ENCODE peak calls at places on chromosomes 1 and 21, in five cellular contexts. R, M, X, U and I are unnamed samples.

GRCh38 chr1:22930235-22930912 is 42.3 kb downstream of the LACTBL1 start:
- DNase-seq in R (peak), M (peak), X (no peak), U (peak), I (peak)

GRCh38 chr1:151157067-151157531 is 650 bp downstream of the TNFAIP8L2 start:
- DNase-seq in R (peak), M (no peak), X (peak), U (no peak), I (no peak)

GRCh38 chr21:44006017-44006624 is 6.0 kb upstream of the TRAPPC10 start:
- DNase-seq in R (no peak), M (peak), X (no peak), U (peak), I (no peak)

GRCh38 chr1:119209943-119210342 is 69.5 kb upstream of the WARS2 start:
- DNase-seq in R (no peak), M (peak), X (no peak), U (no peak), I (no peak)

GRCh38 chr1:115873184-115873583 is 32.3 kb upstream of the NHLH2 start:
- DNase-seq in R (no peak), M (no peak), X (no peak), U (no peak), I (no peak)

GRCh38 chr1:232553809-232554208 is 76.1 kb downstream of the SIPA1L2 start:
- DNase-seq in R (no peak), M (peak), X (no peak), U (no peak), I (no peak)

GRCh38 chr1:54490361-54491248 is 57.4 kb upstream of the ACOT11 start:
- DNase-seq in R (peak), M (peak), X (no peak), U (no peak), I (no peak)

GRCh38 chr1:41574842-41575241 is 90.4 kb upstream of the EDN2 start:
- DNase-seq in R (no peak), M (no peak), X (no peak), U (no peak), I (no peak)

GRCh38 chr21:29335720-29336119 is 37.0 kb downstream of the BACH1 start:
- DNase-seq in R (no peak), M (peak), X (no peak), U (no peak), I (no peak)

GRCh38 chr1:31127266-31127665 is 61.7 kb upstream of the PUM1 start:
- DNase-seq in R (no peak), M (peak), X (no peak), U (no peak), I (no peak)

GRCh38 chr1:213055087-213055591 is 4.1 kb downstream of the RPS6KC1 start:
- DNase-seq in R (no peak), M (no peak), X (no peak), U (peak), I (no peak)

GRCh38 chr21:15872236-15872635 is 142.5 kb downstream of the USP25 start:
- DNase-seq in R (no peak), M (no peak), X (no peak), U (no peak), I (no peak)

GRCh38 chr1:195908121-195908520 is 700.1 kb downstream of the KCNT2 start:
- DNase-seq in R (no peak), M (peak), X (no peak), U (peak), I (no peak)

GRCh38 chr1:233707153-233707905 is 93.4 kb downstream of the KCNK1 start:
- DNase-seq in R (peak), M (peak), X (no peak), U (no peak), I (no peak)

GRCh38 chr1:214660900-214661299 is 57.9 kb downstream of the CENPF start:
- DNase-seq in R (no peak), M (peak), X (peak), U (peak), I (peak)

GRCh38 chr1:66623812-66624211 is 89.9 kb downstream of the SGIP1 start:
- DNase-seq in R (no peak), M (peak), X (no peak), U (peak), I (no peak)

GRCh38 chr1:95927061-95927460 is 693.1 kb downstream of the RWDD3 start:
- DNase-seq in R (no peak), M (no peak), X (no peak), U (no peak), I (no peak)

GRCh38 chr1:181089777-181090505 is 1.4 kb downstream of the IER5 start:
- DNase-seq in R (peak), M (peak), X (peak), U (peak), I (peak)

GRCh38 chr1:47558601-47559593 is 121.1 kb downstream of the FOXD2 start:
- DNase-seq in R (peak), M (no peak), X (no peak), U (peak), I (no peak)

GRCh38 chr1:5348732-5349465 is 643.3 kb downstream of the NPHP4 start:
- DNase-seq in R (no peak), M (no peak), X (no peak), U (no peak), I (no peak)

GRCh38 chr1:232628335-232629214 is 1.4 kb downstream of the SIPA1L2 start:
- DNase-seq in R (peak), M (peak), X (no peak), U (peak), I (no peak)

GRCh38 chr1:109466440-109467300 is at the start of gene SYPL2:
- DNase-seq in R (no peak), M (peak), X (no peak), U (no peak), I (peak)

GRCh38 chr1:28510350-28511223 is 4.7 kb downstream of the RCC1 start:
- DNase-seq in R (no peak), M (peak), X (no peak), U (peak), I (no peak)

GRCh38 chr21:32653326-32653901 is 41.2 kb upstream of the CFAP298 start:
- DNase-seq in R (peak), M (peak), X (no peak), U (peak), I (no peak)

GRCh38 chr21:32770514-32771133 is 931 bp downstream of the PAXBP1 start:
- DNase-seq in R (peak), M (peak), X (no peak), U (peak), I (no peak)

GRCh38 chr1:92784051-92784638 is 763 bp downstream of the EVI5 start:
- DNase-seq in R (peak), M (peak), X (no peak), U (peak), I (no peak)

GRCh38 chr1:222736972-222737371 is at the start of gene FAM177B:
- DNase-seq in R (peak), M (no peak), X (no peak), U (no peak), I (no peak)

GRCh38 chr1:219812491-219813221 is 115.7 kb downstream of the SLC30A10 start:
- DNase-seq in R (peak), M (peak), X (no peak), U (peak), I (peak)

GRCh38 chr1:164644774-164645634 is 86.0 kb downstream of the PBX1 start:
- DNase-seq in R (no peak), M (peak), X (no peak), U (no peak), I (no peak)

GRCh38 chr1:156420209-156421061 is 51.4 kb downstream of the RHBG start:
- DNase-seq in R (peak), M (peak), X (no peak), U (no peak), I (no peak)

GRCh38 chr1:203299180-203299579 is 6.1 kb upstream of the BTG2 start:
- DNase-seq in R (no peak), M (no peak), X (no peak), U (no peak), I (no peak)

GRCh38 chr1:189597083-189597482 is 880.6 kb downstream of the BRINP3 start:
- DNase-seq in R (no peak), M (no peak), X (no peak), U (peak), I (no peak)

GRCh38 chr1:181094813-181095212 is 6.3 kb downstream of the IER5 start:
- DNase-seq in R (no peak), M (peak), X (no peak), U (no peak), I (no peak)

GRCh38 chr1:236064674-236065508 is at the start of gene NID1:
- DNase-seq in R (no peak), M (peak), X (no peak), U (peak), I (peak)

GRCh38 chr21:18549214-18549905 is 145.8 kb upstream of the TMPRSS15 start:
- DNase-seq in R (no peak), M (no peak), X (no peak), U (peak), I (no peak)

GRCh38 chr1:183365676-183366075 is 52.5 kb downstream of the NMNAT2 start:
- DNase-seq in R (no peak), M (no peak), X (peak), U (no peak), I (no peak)

GRCh38 chr1:31897534-31898100 is 40.6 kb downstream of the PTP4A2 start:
- DNase-seq in R (no peak), M (no peak), X (no peak), U (peak), I (no peak)

GRCh38 chr1:53311104-53311908 is 16.6 kb downstream of the LRP8 start:
- DNase-seq in R (no peak), M (no peak), X (no peak), U (no peak), I (no peak)

GRCh38 chr1:84504580-84505021 is 1.6 kb upstream of the SPATA1 start:
- DNase-seq in R (peak), M (peak), X (no peak), U (peak), I (no peak)

DNA sequence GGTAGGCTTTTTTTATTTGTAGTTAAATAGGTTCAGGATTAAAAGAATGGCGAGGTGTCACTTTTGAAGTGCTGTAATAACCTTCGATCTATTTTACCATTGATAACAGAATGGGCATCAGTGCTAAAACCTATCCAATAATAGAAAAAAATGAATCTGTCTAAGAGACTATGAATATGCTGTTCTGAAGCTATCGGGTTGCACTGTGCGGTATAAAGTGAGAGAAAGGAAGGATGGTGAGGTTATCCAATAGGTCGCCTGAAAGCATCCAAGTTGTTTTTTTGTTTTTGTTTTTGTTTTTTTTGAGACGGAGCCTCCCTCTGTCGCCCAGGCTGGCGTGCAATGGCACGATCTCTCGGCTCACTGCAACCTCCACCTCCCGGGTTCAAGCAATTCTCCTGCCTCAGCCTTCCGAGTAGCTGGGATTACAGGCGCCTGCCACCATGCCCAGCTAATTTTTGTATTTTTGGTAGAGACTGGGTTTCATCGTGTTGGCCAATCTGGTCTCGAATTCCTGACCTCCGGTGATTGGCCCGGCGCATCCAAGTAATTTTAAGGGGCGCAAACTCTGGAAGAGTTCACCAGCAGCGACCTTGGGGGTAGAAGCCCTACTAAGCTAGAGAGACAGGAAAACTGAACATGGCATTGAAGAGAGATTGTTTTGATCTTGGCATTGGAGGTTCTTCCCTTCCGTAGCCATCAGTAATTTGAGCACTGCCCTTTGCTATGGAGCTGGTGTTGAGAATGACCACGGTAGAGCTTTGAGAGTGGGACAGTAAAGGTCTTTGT is 8.7 kb upstream of the MDM4 start:
- DNase-seq in R (peak), M (peak), X (no peak), U (peak), I (peak)
- H3K27ac ChIP-seq in R (peak), M (peak), X (peak), U (peak), I (peak)

DNA sequence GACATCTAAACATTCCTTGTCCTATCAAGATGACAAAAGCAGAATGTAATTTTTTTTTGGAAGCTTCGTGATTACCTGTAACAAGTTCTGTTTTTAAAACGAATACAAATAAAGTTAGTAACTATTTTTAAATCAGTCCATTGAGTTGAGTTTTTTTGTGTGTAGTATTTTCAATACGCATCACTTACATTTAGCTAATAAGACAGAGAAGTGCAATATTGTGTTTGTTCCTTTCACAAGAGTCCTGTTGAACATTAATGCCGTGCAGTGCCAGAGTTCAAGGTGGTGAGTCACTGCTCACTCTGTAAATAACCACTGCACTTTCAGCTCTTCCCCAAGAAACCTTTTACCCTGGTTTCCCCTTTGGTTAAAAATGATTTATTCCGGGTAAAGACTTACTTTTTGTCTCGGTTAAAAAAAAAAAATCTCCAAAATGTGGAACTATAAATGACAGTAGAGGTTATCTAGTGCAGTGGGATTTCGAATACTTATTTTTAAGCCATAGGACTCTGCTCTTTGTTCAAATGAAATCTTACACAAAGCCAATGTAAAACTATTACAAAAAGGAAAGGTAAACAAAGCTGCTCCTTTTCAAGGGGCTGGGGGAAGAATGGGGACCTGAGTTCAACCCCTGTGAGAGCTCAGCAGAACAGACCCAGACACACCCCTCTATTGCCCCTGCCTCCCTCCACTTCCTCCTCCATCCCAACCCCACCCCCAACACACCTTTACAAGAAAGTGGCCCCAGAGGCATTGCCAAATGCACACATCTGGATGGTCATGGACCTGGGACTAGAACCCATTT is 14.8 kb upstream of the NCMAP start:
- DNase-seq in R (peak), M (peak), X (no peak), U (peak), I (no peak)
- H3K27ac ChIP-seq in R (peak), M (no peak), X (no peak), U (no peak), I (no peak)

GRCh38 chr1:7962636-7963377 is 1.3 kb downstream of the PARK7 start:
- DNase-seq in R (no peak), M (peak), X (no peak), U (no peak), I (no peak)
- H3K27ac ChIP-seq in R (no peak), M (peak), X (no peak), U (no peak), I (no peak)

DNA sequence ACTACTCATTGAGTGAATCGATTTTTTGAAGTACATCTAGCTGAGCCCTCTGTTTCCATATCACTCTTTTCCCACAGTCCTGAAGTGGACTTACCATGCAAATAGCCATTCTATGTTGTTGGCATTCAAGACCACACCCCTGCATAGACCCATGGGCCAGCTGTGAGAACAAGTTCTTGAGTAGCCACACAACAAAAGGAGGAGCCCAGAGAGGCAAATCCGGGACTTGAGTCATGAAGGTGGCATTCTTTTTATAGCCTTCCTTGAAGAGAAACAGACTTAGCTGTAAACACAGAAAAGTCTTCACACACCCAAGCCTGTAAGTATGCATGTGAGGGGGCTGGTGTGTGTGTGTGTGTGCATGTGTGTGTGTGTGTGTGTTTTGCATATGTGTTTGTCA is 13.8 kb upstream of the SPRR5 start:
- DNase-seq in R (no peak), M (no peak), X (no peak), U (no peak), I (no peak)
- H3K27ac ChIP-seq in R (no peak), M (no peak), X (no peak), U (no peak), I (no peak)